ENCODE peak calls at places on chromosomes 2 and 18, in eight cellular contexts. X is NCI-H69, O is NCI-H2081 treated with DMSO at 0.1 percent for 48 hours, H is colonic mucosa, M is endodermal cell, J is skeletal muscle cell, Q is sciatic nerve, Z is IMR-90. A is an unnamed sample.

GRCh38 chr2:60463249-60463648 is 90.2 kb downstream of the BCL11A start:
- DNase-seq in X (no peak), O (no peak), H (no peak), M (no peak), J (peak; percentile 68), Q (no peak), Z (peak; percentile 48), A (no peak)

GRCh38 chr2:130756721-130757195 is 1.4 kb downstream of the AMER3 start:
- DNase-seq in X (no peak), O (no peak), H (no peak), M (no peak), J (no peak), Q (no peak), Z (no peak), A (no peak)

GRCh38 chr2:74498500-74499268 is 719 bp downstream of the LBX2 start:
- DNase-seq in X (peak; percentile 34), O (no peak), H (peak; percentile 63), M (no peak), J (no peak), Q (no peak), Z (no peak), A (no peak)

GRCh38 chr2:73297151-73297559 is 3.8 kb upstream of the EGR4 start:
- DNase-seq in X (peak; percentile 70), O (no peak), H (no peak), M (no peak), J (no peak), Q (no peak), Z (no peak), A (no peak)

GRCh38 chr2:168738057-168738456 is 64.4 kb upstream of the NOSTRIN start:
- DNase-seq in X (peak; percentile 46), O (no peak), H (no peak), M (no peak), J (no peak), Q (no peak), Z (no peak), A (no peak)

GRCh38 chr18:78900938-78901909 is 78.4 kb upstream of the SALL3 start:
- DNase-seq in X (no peak), O (no peak), H (no peak), M (peak; percentile 38), J (no peak), Q (no peak), Z (no peak), A (no peak)

GRCh38 chr18:28823506-28824182 is 646.7 kb upstream of the CDH2 start:
- DNase-seq in X (peak; percentile 12), O (no peak), H (no peak), M (no peak), J (peak; percentile 24), Q (no peak), Z (no peak), A (no peak)

GRCh38 chr18:35641916-35642315 is 60.4 kb downstream of the GALNT1 start:
- DNase-seq in X (no peak), O (no peak), H (no peak), M (no peak), J (no peak), Q (no peak), Z (peak; percentile 72), A (no peak)

GRCh38 chr2:158507141-158507540 is 50.4 kb downstream of the PKP4 start:
- DNase-seq in X (peak; percentile 82), O (no peak), H (no peak), M (no peak), J (no peak), Q (no peak), Z (no peak), A (no peak)

GRCh38 chr2:187429989-187430388 is 18.1 kb downstream of the CALCRL start:
- DNase-seq in X (no peak), O (no peak), H (no peak), M (no peak), J (peak; percentile 84), Q (no peak), Z (peak; percentile 75), A (no peak)

GRCh38 chr2:44342854-44343253 is 18.4 kb downstream of the PREPL start:
- DNase-seq in X (peak; percentile 30), O (no peak), H (no peak), M (no peak), J (no peak), Q (no peak), Z (peak; percentile 7), A (no peak)

GRCh38 chr18:7683753-7684152 is 116.6 kb downstream of the PTPRM start:
- DNase-seq in X (no peak), O (no peak), H (no peak), M (peak; percentile 90), J (no peak), Q (no peak), Z (no peak), A (no peak)

GRCh38 chr2:3302751-3303582 is 74.7 kb downstream of the EIPR1 start:
- DNase-seq in X (peak; percentile 38), O (no peak), H (no peak), M (peak; percentile 53), J (no peak), Q (no peak), Z (no peak), A (peak; percentile 63)

GRCh38 chr18:12076424-12077140 is 17.1 kb upstream of the ANKRD62 start:
- DNase-seq in X (no peak), O (no peak), H (no peak), M (peak; percentile 80), J (no peak), Q (no peak), Z (peak; percentile 7), A (no peak)

GRCh38 chr18:57527479-57528237 is 58.8 kb downstream of the FECH start:
- DNase-seq in X (no peak), O (no peak), H (no peak), M (no peak), J (no peak), Q (no peak), Z (no peak), A (no peak)

GRCh38 chr2:134715932-134716643 is 2.7 kb downstream of the TMEM163 start:
- DNase-seq in X (no peak), O (no peak), H (no peak), M (peak; percentile 28), J (no peak), Q (no peak), Z (no peak), A (no peak)

GRCh38 chr2:236503583-236503982 is 66.0 kb upstream of the ACKR3 start:
- DNase-seq in X (no peak), O (no peak), H (no peak), M (no peak), J (no peak), Q (no peak), Z (no peak), A (no peak)

GRCh38 chr2:187117483-187117882 is 268.5 kb upstream of the ZSWIM2 start:
- DNase-seq in X (peak; percentile 52), O (no peak), H (no peak), M (peak; percentile 62), J (no peak), Q (no peak), Z (no peak), A (no peak)

GRCh38 chr2:183059561-183059960 is 19.0 kb upstream of the DUSP19 start:
- DNase-seq in X (no peak), O (no peak), H (no peak), M (no peak), J (peak; percentile 61), Q (no peak), Z (peak; percentile 89), A (no peak)

GRCh38 chr2:173205375-173205774 is 129.7 kb downstream of the MAP3K20 start:
- DNase-seq in X (no peak), O (no peak), H (no peak), M (no peak), J (peak; percentile 92), Q (peak; percentile 77), Z (peak; percentile 28), A (peak; percentile 86)

GRCh38 chr2:124530203-124530602 is 505.1 kb downstream of the CNTNAP5 start:
- DNase-seq in X (no peak), O (no peak), H (no peak), M (no peak), J (no peak), Q (no peak), Z (no peak), A (no peak)

GRCh38 chr2:37869756-37870155 is 55.3 kb upstream of the RMDN2 start:
- DNase-seq in X (no peak), O (no peak), H (no peak), M (no peak), J (no peak), Q (no peak), Z (peak; percentile 21), A (no peak)

GRCh38 chr2:105734762-105735538 is 9.8 kb upstream of the NCK2 start:
- DNase-seq in X (no peak), O (no peak), H (no peak), M (no peak), J (peak; percentile 36), Q (no peak), Z (peak; percentile 57), A (no peak)

GRCh38 chr2:73870084-73870483 is 22.7 kb upstream of the ACTG2 start:
- DNase-seq in X (no peak), O (no peak), H (peak; percentile 50), M (no peak), J (peak; percentile 96), Q (peak; percentile 73), Z (peak; percentile 98), A (peak; percentile 86)

GRCh38 chr2:168596881-168597280 is 140.8 kb downstream of the CERS6 start:
- DNase-seq in X (no peak), O (no peak), H (no peak), M (no peak), J (no peak), Q (no peak), Z (peak; percentile 17), A (no peak)

GRCh38 chr2:208929489-208929864 is 494.4 kb upstream of the MAP2 start:
- DNase-seq in X (no peak), O (no peak), H (no peak), M (no peak), J (no peak), Q (no peak), Z (no peak), A (no peak)

GRCh38 chr2:218733615-218734021 is 23.0 kb downstream of the TTLL4 start:
- DNase-seq in X (peak; percentile 16), O (no peak), H (no peak), M (no peak), J (peak; percentile 42), Q (no peak), Z (peak; percentile 93), A (peak; percentile 80)

GRCh38 chr2:210956101-210956500 is 399.7 kb downstream of the CPS1 start:
- DNase-seq in X (no peak), O (no peak), H (no peak), M (no peak), J (no peak), Q (no peak), Z (no peak), A (no peak)

GRCh38 chr18:9808530-9809241 is 77.1 kb upstream of the TXNDC2 start:
- DNase-seq in X (peak; percentile 41), O (no peak), H (no peak), M (peak; percentile 76), J (no peak), Q (no peak), Z (no peak), A (no peak)

GRCh38 chr2:230932556-230933511 is 7.8 kb upstream of the GPR55 start:
- DNase-seq in X (no peak), O (no peak), H (no peak), M (peak; percentile 71), J (peak; percentile 45), Q (peak; percentile 55), Z (peak; percentile 28), A (peak; percentile 73)